ENCODE peak calls at places on chromosomes 5 and 9, in five cellular contexts. D, P, E, Z and Q are unnamed samples.

GRCh38 chr5:50808406-50808805 is 142.0 kb downstream of the PARP8 start:
- DNase-seq in D (no peak), E (no peak), Z (no peak), P (no peak), Q (no peak)

GRCh38 chr5:16536246-16536645 is 70.6 kb upstream of the ZNF622 start:
- DNase-seq in E (no peak), D (no peak), P (no peak), Z (no peak), Q (no peak)

GRCh38 chr5:1652873-1653707 is 129.3 kb upstream of the LPCAT1 start:
- DNase-seq in E (no peak), Z (no peak), D (no peak), P (no peak), Q (peak)

GRCh38 chr5:317086-317811 is 4.3 kb upstream of the AHRR start:
- DNase-seq in Z (no peak), E (peak), P (no peak), D (no peak), Q (no peak)

GRCh38 chr9:8845808-8846207 is 1046.2 kb upstream of the DMAC1 start:
- DNase-seq in E (peak), D (no peak), P (no peak), Z (no peak), Q (no peak)

GRCh38 chr5:73943375-73943774 is 317.4 kb downstream of the ARHGEF28 start:
- DNase-seq in P (no peak), Z (no peak), E (no peak), D (no peak), Q (no peak)

GRCh38 chr9:124346347-124347163 is 68.7 kb downstream of the PSMB7 start:
- DNase-seq in D (no peak), E (no peak), Z (peak), P (no peak), Q (no peak)

GRCh38 chr5:78235289-78235688 is 59.2 kb downstream of the AP3B1 start:
- DNase-seq in P (no peak), E (no peak), Z (no peak), D (no peak), Q (no peak)

GRCh38 chr9:93259490-93260289 is 75.8 kb downstream of the WNK2 start:
- DNase-seq in E (peak), Z (peak), P (no peak), D (no peak), Q (peak)

GRCh38 chr5:111144352-111144930 is 52.3 kb downstream of the WDR36 start:
- DNase-seq in P (peak), D (no peak), E (no peak), Z (no peak), Q (no peak)

GRCh38 chr9:69173891-69174644 is at the start of gene TJP2:
- DNase-seq in Z (peak), P (no peak), D (no peak), E (peak), Q (peak)

GRCh38 chr5:99600952-99601351 is 672.1 kb upstream of the CHD1 start:
- DNase-seq in P (no peak), Z (no peak), E (no peak), D (no peak), Q (no peak)

GRCh38 chr5:137073192-137073591 is 425.9 kb downstream of the SPOCK1 start:
- DNase-seq in P (no peak), Z (no peak), E (no peak), D (no peak), Q (no peak)

GRCh38 chr5:13917061-13917460 is 27.4 kb downstream of the DNAH5 start:
- DNase-seq in P (no peak), Z (no peak), E (no peak), D (no peak), Q (no peak)

GRCh38 chr5:166499452-166500240 is 1791.8 kb upstream of the WWC1 start:
- DNase-seq in D (no peak), Z (no peak), E (no peak), P (no peak), Q (no peak)

GRCh38 chr5:95912029-95912428 is 49.6 kb downstream of the ELL2 start:
- DNase-seq in Z (no peak), E (no peak), D (no peak), P (no peak), Q (no peak)

GRCh38 chr9:105385372-105385985 is 62.4 kb upstream of the FSD1L start:
- DNase-seq in D (no peak), E (no peak), Z (peak), P (peak), Q (no peak)

GRCh38 chr5:62720036-62720441 is 141.4 kb downstream of the LRRC70 start:
- DNase-seq in D (no peak), Z (no peak), E (peak), P (peak), Q (no peak)

GRCh38 chr9:135240222-135240621 is 152.8 kb downstream of the OLFM1 start:
- DNase-seq in D (no peak), Z (no peak), E (no peak), P (no peak), Q (no peak)

GRCh38 chr5:154214236-154215106 is 23.9 kb downstream of the GALNT10 start:
- DNase-seq in D (no peak), P (no peak), E (no peak), Z (no peak), Q (no peak)

GRCh38 chr9:89360465-89360864 is 42.2 kb downstream of the SECISBP2 start:
- DNase-seq in E (no peak), P (no peak), Z (peak), D (no peak), Q (no peak)

GRCh38 chr9:130498298-130498917 is 53.6 kb downstream of the ASS1 start:
- DNase-seq in P (no peak), Z (no peak), E (no peak), D (no peak), Q (peak)

GRCh38 chr9:130501645-130502044 is 56.9 kb downstream of the ASS1 start:
- DNase-seq in Z (no peak), P (no peak), D (no peak), E (peak), Q (no peak)

GRCh38 chr9:130498918-130499698 is 54.3 kb downstream of the ASS1 start:
- DNase-seq in Z (no peak), E (peak), D (no peak), P (no peak), Q (peak)

GRCh38 chr9:130500340-130500771 is 55.6 kb downstream of the ASS1 start:
- DNase-seq in D (no peak), P (no peak), Z (no peak), E (peak), Q (no peak)

DNA sequence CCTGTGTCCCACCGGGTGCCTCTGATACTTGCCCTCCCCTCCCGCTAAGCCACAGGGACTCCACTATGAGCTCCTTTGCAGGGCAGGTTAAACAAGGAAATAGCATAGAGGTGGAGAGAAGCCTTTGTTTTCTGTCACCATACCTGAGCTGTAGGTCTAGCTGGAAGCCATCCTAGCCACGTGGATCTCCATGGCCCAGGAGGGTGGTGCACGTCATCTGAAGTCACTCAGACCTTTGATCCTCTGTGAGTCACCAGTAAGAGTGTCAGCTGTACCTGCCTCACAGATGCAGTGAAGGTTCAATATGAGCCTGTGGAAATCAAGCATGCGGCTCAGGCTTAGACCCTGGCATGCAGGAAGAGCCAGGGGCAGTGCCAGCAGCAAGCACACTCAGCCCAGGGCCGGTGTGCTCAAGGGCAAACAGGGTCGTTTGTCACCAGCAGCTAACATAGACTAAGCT is 55.1 kb downstream of the ASS1 start:
- DNase-seq in P (no peak), E (peak), D (no peak), Z (no peak), Q (peak)
- H3K27ac ChIP-seq in P (no peak), E (no peak), D (no peak), Z (no peak), Q (peak)

GRCh38 chr5:173913686-173914321 is 25.7 kb downstream of the CPEB4 start:
- DNase-seq in Z (no peak), P (no peak), E (peak), D (no peak), Q (no peak)

GRCh38 chr5:173915310-173916005 is 27.3 kb downstream of the CPEB4 start:
- DNase-seq in E (peak), P (no peak), D (no peak), Z (no peak), Q (no peak)

GRCh38 chr5:173917788-173918786 is 29.9 kb downstream of the CPEB4 start:
- DNase-seq in D (no peak), E (peak), P (peak), Z (peak), Q (peak)

GRCh38 chr5:173919443-173919842 is 31.3 kb downstream of the CPEB4 start:
- DNase-seq in D (no peak), E (no peak), P (no peak), Z (no peak), Q (no peak)

GRCh38 chr5:173916233-173916632 is 28.1 kb downstream of the CPEB4 start:
- DNase-seq in D (no peak), Z (no peak), E (no peak), P (no peak), Q (no peak)
- H3K4me3 ChIP-seq in D (no peak), Z (no peak), E (no peak), P (no peak), Q (no peak)

GRCh38 chr5:76402251-76402879 is 720 bp upstream of the IQGAP2 start:
- DNase-seq in E (peak), P (peak), Z (no peak), D (no peak), Q (peak)
- H3K27ac ChIP-seq in E (no peak), P (peak), Z (peak), D (peak), Q (peak)

DNA sequence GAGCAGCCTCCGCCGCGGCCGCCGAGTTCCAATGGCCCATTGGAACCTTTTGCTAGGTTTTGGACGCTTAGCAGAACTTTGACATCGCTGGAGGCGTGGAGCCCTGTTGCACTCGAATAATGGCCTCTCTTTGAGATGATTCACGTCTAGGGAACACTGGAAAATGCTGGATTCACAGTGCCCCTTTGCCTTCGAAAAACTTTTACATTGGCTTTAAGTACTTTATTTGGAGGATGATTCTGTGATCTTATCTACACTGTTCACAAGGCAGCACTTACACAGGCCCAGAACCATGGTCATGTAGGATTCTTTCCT is 536 bp upstream of the PPIC start:
- DNase-seq in P (no peak), E (no peak), D (no peak), Z (no peak), Q (no peak)
- H3K4me3 ChIP-seq in P (peak), E (peak), D (peak), Z (peak), Q (peak)

GRCh38 chr5:76545184-76545583 is 78.0 kb downstream of the F2RL2 start:
- DNase-seq in P (no peak), D (no peak), Z (no peak), E (no peak), Q (no peak)

GRCh38 chr5:76546497-76547102 is 76.6 kb downstream of the F2RL2 start:
- DNase-seq in P (peak), E (no peak), Z (no peak), D (no peak), Q (no peak)

GRCh38 chr5:76548525-76549229 is 74.5 kb downstream of the F2RL2 start:
- DNase-seq in D (no peak), P (no peak), Z (no peak), E (no peak), Q (no peak)

GRCh38 chr5:76547891-76548524 is 75.2 kb downstream of the F2RL2 start:
- DNase-seq in P (peak), E (no peak), Z (no peak), D (no peak), Q (no peak)

GRCh38 chr5:76547242-76547890 is 75.8 kb downstream of the F2RL2 start:
- DNase-seq in Z (no peak), D (no peak), P (peak), E (no peak), Q (no peak)
- H3K27ac ChIP-seq in Z (peak), D (peak), P (peak), E (no peak), Q (peak)

DNA sequence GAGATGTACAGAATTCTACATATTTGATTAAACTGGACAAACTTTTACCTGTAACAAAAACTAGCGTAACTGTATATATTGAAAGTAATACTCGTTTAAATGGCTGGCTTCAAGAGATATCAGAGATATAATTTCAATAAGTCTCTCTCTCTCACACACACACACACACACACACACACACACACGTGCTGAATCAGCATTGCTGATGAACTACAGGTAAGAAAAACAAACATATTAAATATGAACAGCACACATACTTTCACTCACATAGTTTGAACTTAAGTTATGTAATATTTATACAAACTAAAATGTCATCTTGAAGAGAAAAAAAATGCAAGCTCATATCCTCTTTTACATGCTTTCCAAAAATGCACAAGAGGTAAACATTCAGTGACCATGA is 145.4 kb downstream of the BNC2 start:
- DNase-seq in Z (no peak), D (no peak), E (no peak), P (no peak), Q (no peak)
- H3K4me3 ChIP-seq in Z (no peak), D (no peak), E (no peak), P (no peak), Q (no peak)